ENCODE peak calls at places on chromosome 14, in four cellular contexts. One of them, this sample, is unnamed.

GRCh38 chr14:96095581-96096476 is 56.7 kb downstream of the C14orf132 start:
- DNase-seq in COR-L47: peak
- DNase-seq in neuronal stem cell: no peak
- DNase-seq in hypothalamus: no peak
- DNase-seq in this sample: peak

GRCh38 chr14:55129086-55129427 is at the start of gene LGALS3:
- DNase-seq in COR-L47: no peak
- DNase-seq in neuronal stem cell: peak
- DNase-seq in hypothalamus: no peak
- DNase-seq in this sample: no peak

GRCh38 chr14:76872796-76873432 is 46.7 kb downstream of the LRRC74A start:
- DNase-seq in COR-L47: peak
- DNase-seq in neuronal stem cell: peak
- DNase-seq in hypothalamus: peak
- DNase-seq in this sample: no peak

GRCh38 chr14:73634333-73634833 is 10.4 kb upstream of the DNAL1 start:
- DNase-seq in COR-L47: peak
- DNase-seq in neuronal stem cell: peak
- DNase-seq in hypothalamus: peak
- DNase-seq in this sample: no peak

GRCh38 chr14:30227436-30227835 is 299.8 kb upstream of the PRKD1 start:
- DNase-seq in COR-L47: no peak
- DNase-seq in neuronal stem cell: no peak
- DNase-seq in hypothalamus: no peak
- DNase-seq in this sample: no peak

GRCh38 chr14:43706901-43707300 is 800.2 kb downstream of the FSCB start:
- DNase-seq in COR-L47: no peak
- DNase-seq in neuronal stem cell: no peak
- DNase-seq in hypothalamus: no peak
- DNase-seq in this sample: no peak

GRCh38 chr14:55580401-55581010 is 499 bp downstream of the KTN1 start:
- DNase-seq in COR-L47: no peak
- DNase-seq in neuronal stem cell: peak
- DNase-seq in hypothalamus: peak
- DNase-seq in this sample: no peak

GRCh38 chr14:22664261-22664660 is 20.1 kb upstream of the OR6J1 start:
- DNase-seq in COR-L47: no peak
- DNase-seq in neuronal stem cell: no peak
- DNase-seq in hypothalamus: no peak
- DNase-seq in this sample: peak

GRCh38 chr14:97417331-97417730 is 620.1 kb downstream of the VRK1 start:
- DNase-seq in COR-L47: no peak
- DNase-seq in neuronal stem cell: no peak
- DNase-seq in hypothalamus: no peak
- DNase-seq in this sample: no peak

GRCh38 chr14:88009486-88009885 is 4.6 kb downstream of the GPR65 start:
- DNase-seq in COR-L47: no peak
- DNase-seq in neuronal stem cell: no peak
- DNase-seq in hypothalamus: no peak
- DNase-seq in this sample: no peak

GRCh38 chr14:99624971-99625370 is 20.0 kb upstream of the HHIPL1 start:
- DNase-seq in COR-L47: no peak
- DNase-seq in neuronal stem cell: no peak
- DNase-seq in hypothalamus: no peak
- DNase-seq in this sample: no peak

GRCh38 chr14:53152627-53152908 is 555 bp downstream of the DDHD1 start:
- DNase-seq in COR-L47: no peak
- DNase-seq in neuronal stem cell: no peak
- DNase-seq in hypothalamus: no peak
- DNase-seq in this sample: no peak

GRCh38 chr14:45728448-45729225 is 475.6 kb upstream of the MIS18BP1 start:
- DNase-seq in COR-L47: no peak
- DNase-seq in neuronal stem cell: no peak
- DNase-seq in hypothalamus: no peak
- DNase-seq in this sample: no peak

GRCh38 chr14:56846970-56847928 is 37.0 kb upstream of the OTX2 start:
- DNase-seq in COR-L47: no peak
- DNase-seq in neuronal stem cell: no peak
- DNase-seq in hypothalamus: no peak
- DNase-seq in this sample: no peak

GRCh38 chr14:104016873-104017650 is 68.4 kb upstream of the ASPG start:
- DNase-seq in COR-L47: no peak
- DNase-seq in neuronal stem cell: no peak
- DNase-seq in hypothalamus: no peak
- DNase-seq in this sample: no peak

GRCh38 chr14:96663076-96663475 is 134.1 kb upstream of the VRK1 start:
- DNase-seq in COR-L47: no peak
- DNase-seq in neuronal stem cell: no peak
- DNase-seq in hypothalamus: no peak
- DNase-seq in this sample: no peak

GRCh38 chr14:51239813-51240803 is at the start of gene TMX1:
- DNase-seq in COR-L47: peak
- DNase-seq in neuronal stem cell: peak
- DNase-seq in hypothalamus: peak
- DNase-seq in this sample: peak